ENCODE peak calls at places on chromosome 14, in eight cellular contexts. L, V, S, R, P, X, T and U are unnamed samples.

GRCh38 chr14:37594238-37594915 is 672 bp downstream of the FOXA1 start:
- DNase-seq in X (no peak), V (peak), T (peak), S (peak), R (peak), L (no peak), P (peak), U (no peak)

GRCh38 chr14:103500148-103500990 is 22.3 kb downstream of the CKB start:
- DNase-seq in P (peak), V (peak), T (peak), R (peak), L (no peak), X (peak), S (peak), U (peak)

GRCh38 chr14:76710093-76711010 is 50.9 kb upstream of the VASH1 start:
- DNase-seq in V (no peak), T (peak), S (peak), X (no peak), R (peak), P (peak), L (no peak), U (peak)

GRCh38 chr14:64704743-64705405 is 650 bp downstream of the PLEKHG3 start:
- DNase-seq in S (no peak), R (no peak), P (no peak), T (no peak), L (no peak), V (peak), X (no peak), U (no peak)

GRCh38 chr14:102772781-102773570 is 4.3 kb upstream of the TRAF3 start:
- DNase-seq in L (no peak), X (no peak), S (no peak), R (no peak), T (no peak), V (no peak), P (peak), U (no peak)

GRCh38 chr14:37591941-37592287 is 3.1 kb downstream of the FOXA1 start:
- DNase-seq in S (peak), V (peak), P (no peak), X (no peak), T (no peak), R (no peak), L (no peak), U (peak)

GRCh38 chr14:56585461-56586084 is 6.0 kb downstream of the TMEM260 start:
- DNase-seq in P (peak), R (no peak), T (no peak), S (no peak), V (no peak), X (no peak), L (no peak), U (no peak)

GRCh38 chr14:53742226-53742607 is 214.4 kb downstream of the BMP4 start:
- DNase-seq in X (no peak), R (no peak), P (peak), L (no peak), T (no peak), S (no peak), V (no peak), U (no peak)

GRCh38 chr14:99168330-99168729 is 103.7 kb downstream of the BCL11B start:
- DNase-seq in T (no peak), V (peak), S (no peak), L (no peak), R (no peak), X (no peak), P (no peak), U (no peak)

GRCh38 chr14:88380405-88380804 is 5.1 kb upstream of the SPATA7 start:
- DNase-seq in X (no peak), V (no peak), T (no peak), R (no peak), L (no peak), S (peak), P (peak), U (peak)
- TF ChIP-seq CTCF in X (peak), V (no peak), T (no peak), R (peak), L (peak), S (peak), P (peak), U (no peak)

GRCh38 chr14:55026793-55027560 is at the start of the genes SOCS4 and WDHD1:
- DNase-seq in S (peak), P (peak), V (peak), T (peak), R (peak), X (peak), L (peak), U (peak)
- TF ChIP-seq CTCF in S (peak), P (no peak), V (no peak), T (no peak), R (peak), X (peak), L (no peak), U (no peak)

DNA sequence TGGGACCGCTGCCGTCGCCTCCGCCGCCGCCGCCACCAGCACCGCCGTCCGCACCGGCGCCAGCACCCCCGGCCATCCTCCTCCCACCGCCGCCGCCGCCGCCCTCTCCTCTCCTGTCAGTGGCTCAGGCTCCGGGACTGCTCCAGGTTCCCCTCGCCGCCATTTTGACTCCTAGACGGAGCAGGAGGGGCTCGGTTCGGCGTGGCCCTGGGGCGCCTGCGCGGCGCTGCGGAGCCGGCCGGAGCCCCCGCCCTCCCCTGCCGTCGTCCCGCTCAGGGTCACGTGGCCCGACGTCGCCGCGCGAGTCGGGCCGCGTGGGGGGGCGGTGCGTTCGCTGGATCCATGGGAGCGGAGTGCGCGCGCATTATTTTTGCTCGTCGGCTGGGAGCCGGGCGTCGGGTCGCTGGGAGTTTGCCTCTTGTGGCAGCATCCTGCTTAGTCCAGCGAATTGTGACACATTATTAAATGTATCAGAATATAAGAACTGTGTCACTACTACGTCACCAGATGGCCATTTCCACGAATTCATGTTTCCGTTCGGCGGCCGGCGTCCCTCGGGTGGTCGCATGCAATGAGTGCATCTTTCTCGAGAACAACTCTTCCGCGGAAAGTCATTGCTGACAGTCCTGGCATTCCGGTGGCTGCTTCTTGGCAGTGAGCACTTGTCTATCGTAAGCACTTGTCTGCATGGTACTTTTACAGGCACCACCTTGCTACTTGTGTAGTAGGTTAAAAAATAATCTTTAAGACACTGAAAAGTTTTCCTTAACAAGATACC is at the start of gene BTBD7:
- DNase-seq in S (peak), L (peak), R (peak), T (peak), V (peak), P (peak), X (peak), U (peak)
- TF ChIP-seq CTCF in S (no peak), L (peak), R (peak), T (peak), V (no peak), P (peak), X (peak), U (no peak)

GRCh38 chr14:71221119-71221518 is 313.9 kb downstream of the PCNX1 start:
- DNase-seq in T (no peak), R (no peak), P (no peak), V (no peak), L (no peak), X (no peak), S (no peak), U (no peak)
- TF ChIP-seq CTCF in T (no peak), R (no peak), P (no peak), V (no peak), L (peak), X (no peak), S (no peak), U (no peak)

GRCh38 chr14:95417492-95417891 is 97.8 kb upstream of the CLMN start:
- DNase-seq in R (no peak), T (no peak), X (no peak), V (no peak), P (no peak), S (no peak), L (no peak), U (no peak)
- TF ChIP-seq CTCF in R (no peak), T (no peak), X (no peak), V (no peak), P (no peak), S (no peak), L (peak), U (no peak)